ENCODE peak calls at places on chromosome 4, in four cellular contexts. T, E, S and B are unnamed samples.

GRCh38 chr4:6198768-6199343 is 1.5 kb downstream of the JAKMIP1 start:
- DNase-seq in T (peak), E (no peak), S (no peak), B (no peak)

GRCh38 chr4:37244583-37245390 is at the start of gene NWD2:
- DNase-seq in T (peak), E (no peak), S (peak), B (no peak)

GRCh38 chr4:10872833-10873517 is 188.4 kb upstream of the CLNK start:
- DNase-seq in T (no peak), E (no peak), S (no peak), B (peak)

GRCh38 chr4:76334885-76335284 is 28.4 kb downstream of the STBD1 start:
- DNase-seq in T (no peak), E (no peak), S (no peak), B (no peak)

GRCh38 chr4:151266542-151266941 is 10.4 kb upstream of the PRSS48 start:
- DNase-seq in T (no peak), E (no peak), S (no peak), B (no peak)

GRCh38 chr4:159055851-159056250 is 47.0 kb upstream of the RAPGEF2 start:
- DNase-seq in T (no peak), E (no peak), S (no peak), B (no peak)

GRCh38 chr4:156545003-156545785 is 426.4 kb downstream of the PDGFC start:
- DNase-seq in T (peak), E (no peak), S (no peak), B (no peak)

GRCh38 chr4:70772929-70773555 is 51.3 kb downstream of the RUFY3 start:
- DNase-seq in T (no peak), E (no peak), S (no peak), B (no peak)

GRCh38 chr4:23818097-23818648 is 71.7 kb downstream of the PPARGC1A start:
- DNase-seq in T (no peak), E (no peak), S (no peak), B (no peak)

GRCh38 chr4:100081511-100081910 is 108.8 kb downstream of the DDIT4L start:
- DNase-seq in T (no peak), E (peak), S (peak), B (peak)

GRCh38 chr4:123661080-123661737 is 264.6 kb downstream of the SPRY1 start:
- DNase-seq in T (peak), E (no peak), S (peak), B (peak)

GRCh38 chr4:146709956-146710355 is 71.3 kb downstream of the POU4F2 start:
- DNase-seq in T (no peak), E (no peak), S (peak), B (no peak)

GRCh38 chr4:145154573-145154972 is 25.8 kb downstream of the OTUD4 start:
- DNase-seq in T (peak), E (peak), S (no peak), B (peak)

GRCh38 chr4:87838207-87838606 is 5.4 kb downstream of the MEPE start:
- DNase-seq in T (no peak), E (no peak), S (no peak), B (no peak)

GRCh38 chr4:133960975-133961374 is 240.6 kb downstream of the PABPC4L start:
- DNase-seq in T (no peak), E (no peak), S (no peak), B (no peak)

GRCh38 chr4:23680616-23681518 is 209.0 kb downstream of the PPARGC1A start:
- DNase-seq in T (peak), E (peak), S (peak), B (peak)

GRCh38 chr4:113316879-113317278 is 267.4 kb downstream of the ANK2 start:
- DNase-seq in T (no peak), E (no peak), S (peak), B (no peak)

GRCh38 chr4:71229477-71230257 is 109.2 kb upstream of the SLC4A4 start:
- DNase-seq in T (peak), E (peak), S (peak), B (peak)

GRCh38 chr4:140609548-140610425 is 41.0 kb upstream of the UCP1 start:
- DNase-seq in T (peak), E (peak), S (peak), B (peak)

GRCh38 chr4:83238849-83239248 is 45.7 kb downstream of the COQ2 start:
- DNase-seq in T (no peak), E (no peak), S (no peak), B (no peak)

GRCh38 chr4:146482788-146483187 is 39.0 kb downstream of the SLC10A7 start:
- DNase-seq in T (no peak), E (no peak), S (no peak), B (no peak)

GRCh38 chr4:144985536-144985935 is 112.5 kb downstream of the ANAPC10 start:
- DNase-seq in T (no peak), E (no peak), S (no peak), B (no peak)

GRCh38 chr4:32798471-32798870 is 2078.3 kb downstream of the PCDH7 start:
- DNase-seq in T (no peak), E (no peak), S (no peak), B (no peak)

GRCh38 chr4:6606465-6607235 is 31.7 kb downstream of the MAN2B2 start:
- DNase-seq in T (no peak), E (no peak), S (no peak), B (no peak)

GRCh38 chr4:144514736-144515135 is 131.2 kb upstream of the HHIP start:
- DNase-seq in T (no peak), E (no peak), S (no peak), B (no peak)

GRCh38 chr4:82851902-82852750 is 38.8 kb downstream of the SEC31A start:
- DNase-seq in T (peak), E (peak), S (peak), B (peak)

GRCh38 chr4:5165419-5166369 is 114.4 kb downstream of the STK32B start:
- DNase-seq in T (peak), E (peak), S (peak), B (peak)

GRCh38 chr4:118872181-118872580 is 16.5 kb upstream of the SYNPO2 start:
- DNase-seq in T (no peak), E (no peak), S (no peak), B (no peak)

GRCh38 chr4:17912011-17912410 is 101.2 kb downstream of the NCAPG start:
- DNase-seq in T (no peak), E (no peak), S (no peak), B (no peak)

GRCh38 chr4:40283968-40284367 is 51.2 kb upstream of the CHRNA9 start:
- DNase-seq in T (no peak), E (peak), S (peak), B (peak)

GRCh38 chr4:16788893-16789292 is 109.6 kb downstream of the LDB2 start:
- DNase-seq in T (peak), E (no peak), S (no peak), B (no peak)

GRCh38 chr4:78356251-78356650 is 195.3 kb upstream of the ANXA3 start:
- DNase-seq in T (no peak), E (no peak), S (peak), B (no peak)

GRCh38 chr4:112145326-112145819 is at the start of gene FAM241A:
- DNase-seq in T (peak), E (no peak), S (peak), B (peak)

GRCh38 chr4:174365018-174365587 is 81.4 kb downstream of the CEP44 start:
- DNase-seq in T (peak), E (peak), S (peak), B (peak)

GRCh38 chr4:2604614-2605013 is 68.2 kb downstream of the FAM193A start:
- DNase-seq in T (no peak), E (no peak), S (no peak), B (no peak)

GRCh38 chr4:140315970-140316369 is 57.5 kb upstream of the SCOC start:
- DNase-seq in T (no peak), E (no peak), S (no peak), B (no peak)

GRCh38 chr4:23782778-23783455 is 106.9 kb downstream of the PPARGC1A start:
- DNase-seq in T (peak), E (no peak), S (peak), B (no peak)

GRCh38 chr4:94595013-94595412 is 143.3 kb downstream of the PDLIM5 start:
- DNase-seq in T (no peak), E (no peak), S (no peak), B (peak)

GRCh38 chr4:149690726-149691125 is 124.9 kb downstream of the IQCM start:
- DNase-seq in T (no peak), E (no peak), S (no peak), B (no peak)